ENCODE peak calls at places on chromosomes 6 and 20, in nine cellular contexts. W is GM13976, U is IMR-90, C is GM12864, K is bronchial epithelial cell, F is endothelial cell, X is mucosa of descending colon, Z is epithelial cell of esophagus, S is neural crest cell. Q is an unnamed sample.

GRCh38 chr20:4740774-4741431 is 19.2 kb downstream of the PRND start:
- DNase-seq in W (no peak), U (peak; percentile 38), C (no peak), K (peak; percentile 32), F (peak; percentile 62), X (peak; percentile 79), Z (peak; percentile 44), S (peak; percentile 75), Q (peak; percentile 54)

GRCh38 chr6:46788791-46789190 is 4.4 kb upstream of the MEP1A start:
- DNase-seq in W (no peak), U (no peak), C (no peak), K (no peak), F (no peak), X (no peak), Z (no peak), S (no peak), Q (no peak)

GRCh38 chr6:170407200-170407599 is 100.6 kb downstream of the FAM120B start:
- DNase-seq in W (no peak), U (no peak), C (no peak), K (no peak), F (no peak), X (no peak), Z (no peak), S (no peak), Q (no peak)

GRCh38 chr6:99614430-99615161 is 8.0 kb downstream of the PRDM13 start:
- DNase-seq in W (peak; percentile 36), U (no peak), C (no peak), K (no peak), F (no peak), X (no peak), Z (no peak), S (no peak), Q (peak; percentile 53)

GRCh38 chr6:36984581-36985383 is 1.2 kb downstream of the MTCH1 start:
- DNase-seq in W (no peak), U (peak; percentile 87), C (no peak), K (peak; percentile 51), F (peak; percentile 45), X (peak; percentile 53), Z (peak; percentile 45), S (peak; percentile 39), Q (no peak)

GRCh38 chr6:169420912-169421543 is 167.4 kb upstream of the THBS2 start:
- DNase-seq in W (no peak), U (peak; percentile 18), C (no peak), K (no peak), F (peak; percentile 22), X (no peak), Z (peak; percentile 19), S (peak; percentile 34), Q (no peak)

GRCh38 chr6:81561071-81561564 is 191.4 kb downstream of the TENT5A start:
- DNase-seq in W (no peak), U (peak; percentile 23), C (no peak), K (peak; percentile 15), F (no peak), X (no peak), Z (no peak), S (no peak), Q (no peak)

GRCh38 chr6:7917729-7918128 is 7.1 kb upstream of the TXNDC5 start:
- DNase-seq in W (no peak), U (no peak), C (no peak), K (no peak), F (no peak), X (no peak), Z (no peak), S (no peak), Q (no peak)

GRCh38 chr6:26170951-26171841 is 84.0 kb downstream of the HFE start:
- DNase-seq in W (no peak), U (no peak), C (no peak), K (no peak), F (no peak), X (no peak), Z (no peak), S (no peak), Q (no peak)

GRCh38 chr20:50368813-50369224 is 141.4 kb upstream of the PTPN1 start:
- DNase-seq in W (no peak), U (peak; percentile 63), C (no peak), K (no peak), F (no peak), X (no peak), Z (no peak), S (no peak), Q (no peak)

GRCh38 chr6:40325791-40326190 is 261.4 kb downstream of the LRFN2 start:
- DNase-seq in W (no peak), U (no peak), C (no peak), K (no peak), F (no peak), X (no peak), Z (no peak), S (no peak), Q (no peak)

GRCh38 chr6:82781805-82782204 is 283.8 kb downstream of the UBE3D start:
- DNase-seq in W (no peak), U (no peak), C (no peak), K (no peak), F (no peak), X (no peak), Z (no peak), S (no peak), Q (no peak)

GRCh38 chr20:14986026-14986655 is 648.7 kb upstream of the FLRT3 start:
- DNase-seq in W (no peak), U (no peak), C (no peak), K (peak; percentile 86), F (no peak), X (peak; percentile 93), Z (peak; percentile 45), S (no peak), Q (no peak)

GRCh38 chr6:138013949-138014348 is 93.3 kb downstream of the PERP start:
- DNase-seq in W (no peak), U (no peak), C (no peak), K (peak; percentile 67), F (no peak), X (no peak), Z (peak; percentile 78), S (no peak), Q (no peak)

GRCh38 chr20:6265204-6265904 is 142.5 kb upstream of the FERMT1 start:
- DNase-seq in W (peak; percentile 27), U (peak; percentile 73), C (peak; percentile 1), K (peak; percentile 77), F (no peak), X (peak; percentile 4), Z (peak; percentile 75), S (no peak), Q (peak; percentile 17)
- TF ChIP-seq CTCF in W (peak; percentile 28), U (peak; percentile 67), C (no peak), K (peak; percentile 52), F (no peak), X (no peak), Z (peak; percentile 66), S (peak; percentile 67), Q (no peak)

GRCh38 chr6:79227445-79227844 is 7.0 kb downstream of the HMGN3 start:
- DNase-seq in W (no peak), U (no peak), C (no peak), K (no peak), F (no peak), X (no peak), Z (no peak), S (no peak), Q (no peak)

GRCh38 chr6:79224005-79224404 is 10.5 kb downstream of the HMGN3 start:
- DNase-seq in W (no peak), U (no peak), C (no peak), K (no peak), F (no peak), X (no peak), Z (no peak), S (no peak), Q (no peak)

GRCh38 chr6:79230149-79230548 is 4.3 kb downstream of the HMGN3 start:
- DNase-seq in W (no peak), U (no peak), C (no peak), K (peak; percentile 50), F (no peak), X (no peak), Z (peak; percentile 70), S (no peak), Q (no peak)

GRCh38 chr6:79231101-79231500 is 3.4 kb downstream of the HMGN3 start:
- DNase-seq in W (no peak), U (no peak), C (no peak), K (no peak), F (no peak), X (no peak), Z (no peak), S (no peak), Q (no peak)

GRCh38 chr6:79225718-79226117 is 8.8 kb downstream of the HMGN3 start:
- DNase-seq in W (no peak), U (peak; percentile 2), C (no peak), K (no peak), F (no peak), X (no peak), Z (peak; percentile 21), S (no peak), Q (no peak)
- TF ChIP-seq CTCF in W (no peak), U (no peak), C (no peak), K (no peak), F (no peak), X (no peak), Z (no peak), S (no peak), Q (no peak)

GRCh38 chr6:158725704-158726103 is 75.8 kb downstream of the SYTL3 start:
- DNase-seq in W (no peak), U (no peak), C (no peak), K (no peak), F (no peak), X (no peak), Z (no peak), S (no peak), Q (no peak)

DNA sequence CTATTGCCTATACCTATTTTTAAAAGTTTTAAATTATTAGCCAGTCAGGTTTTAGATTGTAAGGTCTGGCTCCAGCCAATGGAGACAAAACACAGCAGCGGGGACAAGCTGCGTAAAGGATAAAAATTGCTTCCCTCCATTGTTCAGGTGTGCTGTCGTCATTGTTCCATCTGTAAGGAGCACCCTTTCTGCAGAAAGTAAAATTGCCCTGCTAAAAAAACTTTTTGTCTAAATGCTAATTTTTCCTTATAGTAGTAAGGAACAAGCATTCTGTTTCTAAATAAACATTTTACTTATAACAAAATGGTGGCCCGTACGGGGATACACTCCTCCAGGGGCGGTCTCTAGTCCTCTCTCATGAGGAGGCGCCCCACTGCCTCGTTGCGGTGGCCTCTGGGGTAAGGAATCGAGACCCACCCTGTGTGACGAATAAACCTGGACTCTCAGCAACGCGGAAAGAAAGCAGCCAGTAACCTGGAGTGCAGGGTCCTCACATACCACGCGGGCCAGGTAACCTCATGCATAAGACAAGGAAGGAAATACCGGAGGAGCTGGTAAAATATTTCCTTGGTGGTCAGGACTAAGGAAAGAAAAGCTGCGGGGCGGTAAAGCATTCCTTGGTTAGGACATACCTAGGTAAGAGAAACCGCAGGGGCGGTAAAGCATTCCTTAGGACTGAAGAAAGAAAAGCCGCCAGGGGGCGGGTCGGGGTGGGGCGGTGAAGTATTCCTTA is 80.5 kb downstream of the SYTL3 start:
- DNase-seq in W (no peak), U (no peak), C (no peak), K (no peak), F (no peak), X (no peak), Z (peak; percentile 5), S (no peak), Q (no peak)
- TF ChIP-seq CTCF in W (no peak), U (no peak), C (no peak), K (no peak), F (no peak), X (no peak), Z (no peak), S (no peak), Q (no peak)

DNA sequence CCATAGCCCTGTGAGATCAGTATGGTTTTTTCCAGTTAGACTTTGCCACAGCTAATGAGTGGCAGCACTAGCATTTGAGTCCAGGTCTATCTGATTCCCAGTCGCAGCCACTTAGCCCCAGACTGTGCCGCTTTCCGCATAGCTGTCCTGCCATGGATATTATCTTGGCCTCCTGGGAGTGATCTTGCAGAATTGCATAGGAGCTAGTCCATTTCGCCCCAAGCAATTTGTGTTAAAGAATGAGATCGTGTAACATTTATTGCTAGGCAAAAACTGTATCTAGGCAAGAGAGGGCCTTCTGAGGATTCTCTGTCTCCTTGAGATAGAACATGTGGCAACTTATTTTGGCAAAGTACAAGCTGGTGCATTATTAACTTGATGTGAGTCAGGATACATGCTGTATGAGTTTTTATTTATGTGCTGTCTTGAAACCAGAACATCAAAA is 74.2 kb downstream of the EZR start:
- DNase-seq in W (no peak), U (no peak), C (no peak), K (no peak), F (no peak), X (no peak), Z (no peak), S (no peak), Q (no peak)
- TF ChIP-seq CTCF in W (no peak), U (no peak), C (no peak), K (no peak), F (no peak), X (no peak), Z (no peak), S (no peak), Q (no peak)